ENCODE peak calls at places on chromosome 11, in nine cellular contexts. T, D, C, M, W, E, S, L and Y are unnamed samples. For H3K4me1, the result is how much of the 10 kb centered on the place peaks cover.

GRCh38 chr11:62725686-62726085 is 1.6 kb downstream of the HNRNPUL2 start:
- DNase-seq in T (no peak), D (peak), C (no peak), M (no peak), W (peak), E (no peak), S (no peak), L (no peak), Y (no peak)

GRCh38 chr11:117818036-117818858 is 6.3 kb downstream of the FXYD2 start:
- DNase-seq in T (peak), D (no peak), C (no peak), M (no peak), W (no peak), E (no peak), S (no peak), L (no peak), Y (no peak)

GRCh38 chr11:30852091-30852490 is 265.9 kb upstream of the MPPED2 start:
- DNase-seq in T (no peak), D (no peak), C (no peak), M (no peak), W (no peak), E (no peak), S (no peak), L (no peak), Y (no peak)

GRCh38 chr11:26849009-26849408 is 127.1 kb upstream of the SLC5A12 start:
- DNase-seq in T (peak), D (no peak), C (no peak), M (no peak), W (no peak), E (peak), S (no peak), L (no peak), Y (no peak)

GRCh38 chr11:45423475-45424081 is 137.4 kb upstream of the SYT13 start:
- DNase-seq in T (no peak), D (no peak), C (no peak), M (no peak), W (no peak), E (peak), S (no peak), L (no peak), Y (no peak)

GRCh38 chr11:13972958-13973357 is 10.4 kb downstream of the SPON1 start:
- DNase-seq in T (no peak), D (no peak), C (no peak), M (no peak), W (no peak), E (no peak), S (no peak), L (no peak), Y (no peak)

GRCh38 chr11:2554338-2555240 is 109.8 kb downstream of the KCNQ1 start:
- DNase-seq in T (no peak), D (no peak), C (no peak), M (no peak), W (peak), E (no peak), S (no peak), L (no peak), Y (no peak)

GRCh38 chr11:63769044-63769718 is 606 bp upstream of the ZFTA start:
- DNase-seq in T (peak), D (peak), C (no peak), M (peak), W (peak), E (no peak), S (peak), L (peak), Y (peak)

GRCh38 chr11:109426442-109426841 is 4.5 kb downstream of the C11orf87 start:
- DNase-seq in T (no peak), D (peak), C (no peak), M (no peak), W (no peak), E (no peak), S (peak), L (no peak), Y (no peak)

GRCh38 chr11:116984589-116984988 is 113.6 kb downstream of the SIK3 start:
- DNase-seq in T (no peak), D (no peak), C (no peak), M (no peak), W (no peak), E (no peak), S (no peak), L (no peak), Y (no peak)

GRCh38 chr11:108115495-108116140 is 5.7 kb upstream of the ACAT1 start:
- DNase-seq in T (peak), D (peak), C (peak), M (no peak), W (peak), E (peak), S (no peak), L (peak), Y (no peak)

GRCh38 chr11:18010977-18011586 is 1.8 kb downstream of the SERGEF start:
- DNase-seq in T (no peak), D (no peak), C (no peak), M (peak), W (no peak), E (no peak), S (no peak), L (no peak), Y (peak)

DNA sequence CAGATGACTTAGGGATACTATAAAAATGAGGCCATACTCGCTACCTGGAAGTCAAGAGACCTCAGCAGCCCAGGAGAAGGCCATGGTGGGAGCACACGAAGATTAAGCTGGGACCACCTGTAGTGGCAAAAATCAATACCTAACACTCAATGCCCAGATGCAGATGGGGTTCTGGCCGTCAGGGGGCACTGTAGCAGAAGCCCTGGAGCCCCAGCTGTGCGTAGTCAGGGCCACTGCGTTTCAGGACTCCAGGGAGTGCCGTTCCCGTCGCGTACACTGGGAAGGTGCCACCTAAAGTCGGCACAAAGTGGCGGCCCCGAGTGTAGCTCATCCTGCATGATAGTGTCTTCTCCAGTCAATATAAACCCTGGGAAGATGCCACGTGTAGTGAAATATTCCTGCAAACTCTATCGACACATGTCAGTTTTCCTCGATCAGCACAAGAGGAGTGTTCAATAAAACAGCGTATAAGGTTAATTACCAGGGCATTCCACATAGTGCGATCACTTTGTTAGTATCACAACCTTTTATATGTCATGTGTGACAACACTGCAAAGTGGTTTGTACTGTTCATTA is 123.7 kb upstream of the NTM start:
- DNase-seq in T (peak), D (peak), C (peak), M (no peak), W (no peak), E (peak), S (peak), L (peak), Y (no peak)
- H3K4me3 ChIP-seq in T (no peak), D (peak), C (no peak), M (no peak), W (no peak), E (no peak), S (no peak), L (no peak), Y (no peak)

GRCh38 chr11:65275906-65276305 is 14.1 kb downstream of the POLA2 start:
- DNase-seq in T (no peak), D (no peak), C (no peak), M (no peak), W (no peak), E (no peak), S (no peak), L (no peak), Y (no peak)
- H3K27ac ChIP-seq in T (no peak), D (no peak), C (peak), M (no peak), W (no peak), E (no peak), S (no peak), L (no peak), Y (no peak)

GRCh38 chr11:95153857-95154246 is 64.2 kb downstream of the ENDOD1 start:
- DNase-seq in T (no peak), D (no peak), C (no peak), M (no peak), W (no peak), E (no peak), S (no peak), L (no peak), Y (no peak)

GRCh38 chr11:95156133-95156731 is 66.6 kb downstream of the ENDOD1 start:
- DNase-seq in T (no peak), D (peak), C (no peak), M (no peak), W (no peak), E (no peak), S (no peak), L (no peak), Y (no peak)

GRCh38 chr11:95152878-95153856 is 63.5 kb downstream of the ENDOD1 start:
- DNase-seq in T (no peak), D (no peak), C (no peak), M (peak), W (no peak), E (no peak), S (no peak), L (no peak), Y (peak)

GRCh38 chr11:95155385-95155784 is 65.7 kb downstream of the ENDOD1 start:
- DNase-seq in T (no peak), D (no peak), C (no peak), M (no peak), W (no peak), E (no peak), S (no peak), L (no peak), Y (no peak)

DNA sequence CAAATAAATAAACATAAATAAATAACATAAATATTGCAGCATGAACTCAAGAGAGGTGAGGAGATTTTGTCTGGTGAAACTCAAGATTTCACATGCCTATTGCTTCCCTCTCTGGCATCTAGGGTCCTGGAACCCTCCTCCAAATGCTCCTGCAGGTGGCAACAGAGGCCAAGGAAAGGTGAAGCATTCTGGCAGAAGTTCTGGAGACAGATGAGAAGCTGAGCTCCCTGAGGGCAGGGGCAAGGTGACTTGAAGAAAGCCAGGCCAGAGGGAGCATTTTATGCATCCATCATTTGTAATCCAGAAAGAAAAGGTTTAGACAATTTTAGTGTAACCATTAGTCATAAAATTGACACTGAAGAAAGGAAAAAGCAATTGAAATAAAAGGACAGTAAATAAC is 64.9 kb downstream of the ENDOD1 start:
- DNase-seq in T (peak), D (peak), C (peak), M (peak), W (no peak), E (no peak), S (peak), L (peak), Y (peak)
- H3K4me1 ChIP-seq in T (under half), D (under half), C (under half), M (under half), W (under half), E (under half), S (under half), L (under half), Y (under half)

GRCh38 chr11:69637956-69638871 is 2.7 kb upstream of the CCND1 start:
- DNase-seq in T (peak), D (peak), C (peak), M (no peak), W (no peak), E (peak), S (peak), L (peak), Y (no peak)

GRCh38 chr11:69636512-69636866 is 4.5 kb upstream of the CCND1 start:
- DNase-seq in T (peak), D (peak), C (peak), M (no peak), W (no peak), E (peak), S (no peak), L (peak), Y (no peak)

GRCh38 chr11:69637601-69637955 is 3.4 kb upstream of the CCND1 start:
- DNase-seq in T (no peak), D (peak), C (no peak), M (no peak), W (no peak), E (no peak), S (no peak), L (no peak), Y (no peak)

GRCh38 chr11:69635804-69636511 is 5.0 kb upstream of the CCND1 start:
- DNase-seq in T (no peak), D (no peak), C (no peak), M (no peak), W (no peak), E (no peak), S (peak), L (no peak), Y (no peak)

DNA sequence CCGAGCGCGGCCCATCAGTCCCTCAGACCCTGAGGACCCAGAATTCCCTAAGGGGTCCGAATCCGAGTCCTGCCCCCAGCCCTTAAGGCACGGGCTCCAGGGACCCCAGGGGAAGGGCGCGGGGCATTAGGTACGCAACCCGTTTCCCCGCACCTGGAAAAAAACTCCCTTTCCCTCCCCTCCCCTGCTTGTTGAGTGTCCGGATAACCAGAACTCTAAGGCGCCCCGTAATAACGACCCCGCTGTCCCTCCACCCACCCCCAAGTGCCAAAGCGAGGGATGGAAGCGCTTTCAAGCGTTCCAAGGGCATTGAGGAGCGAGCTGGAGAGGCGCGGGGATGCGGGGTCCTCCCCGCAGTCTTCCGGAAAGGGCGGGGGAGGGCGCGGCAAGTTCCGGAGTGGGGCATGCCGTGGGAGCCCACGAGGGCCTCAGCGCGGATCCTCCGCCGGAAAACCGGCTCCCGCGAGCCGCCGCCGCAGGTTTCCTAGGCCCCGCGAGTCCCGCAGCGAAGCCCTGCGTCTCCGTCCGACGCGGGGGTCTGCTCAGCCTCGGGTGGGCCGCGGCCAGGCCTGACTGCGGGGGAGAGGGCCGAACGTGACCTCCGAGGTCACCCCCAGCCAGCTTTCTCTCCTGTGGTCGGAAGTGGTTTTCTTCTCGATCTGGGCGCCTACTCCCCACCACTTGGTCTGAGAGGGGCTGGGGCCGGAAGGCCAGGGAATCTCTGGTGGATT is 3.9 kb upstream of the CCND1 start:
- DNase-seq in T (no peak), D (peak), C (no peak), M (no peak), W (no peak), E (no peak), S (no peak), L (no peak), Y (no peak)
- H3K4me3 ChIP-seq in T (peak), D (peak), C (peak), M (no peak), W (peak), E (peak), S (no peak), L (peak), Y (no peak)

DNA sequence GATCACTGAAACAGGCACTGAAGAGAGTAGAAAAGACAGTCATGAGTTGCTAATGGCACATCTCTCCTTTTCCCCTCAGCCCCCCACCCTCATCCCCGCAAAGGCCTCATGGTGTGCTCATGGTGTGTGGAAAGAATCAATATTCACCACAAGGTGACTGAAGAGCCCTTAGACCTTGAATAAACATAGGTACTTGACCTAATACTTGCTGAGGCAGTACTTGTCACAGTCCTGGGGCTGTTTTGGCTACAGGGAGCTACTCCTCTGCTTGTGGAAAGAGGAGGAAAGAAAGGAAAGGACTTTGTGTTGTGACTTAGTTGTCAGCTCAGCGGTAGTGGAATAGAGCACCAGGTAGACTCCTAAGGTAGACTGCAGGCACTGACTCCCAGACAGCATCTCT is 537.8 kb upstream of the CCDC179 start:
- DNase-seq in T (no peak), D (no peak), C (no peak), M (no peak), W (no peak), E (no peak), S (no peak), L (no peak), Y (no peak)
- H3K27ac ChIP-seq in T (no peak), D (no peak), C (no peak), M (no peak), W (no peak), E (no peak), S (no peak), L (no peak), Y (no peak)